ENCODE peak calls at places on chromosomes 12 and 14, in five cellular contexts. R, V, D, F and S are unnamed samples.

GRCh38 chr12:5276327-5276880 is 155.5 kb upstream of the NTF3 start:
- DNase-seq in R (no peak), V (no peak), D (no peak), F (no peak), S (no peak)

GRCh38 chr12:3204716-3205617 is 127.8 kb downstream of the TSPAN9 start:
- DNase-seq in R (no peak), V (no peak), D (no peak), F (no peak), S (no peak)

GRCh38 chr14:76056128-76056527 is 70.6 kb downstream of the IFT43 start:
- DNase-seq in R (peak), V (peak), D (peak), F (no peak), S (no peak)

GRCh38 chr12:29929295-29929694 is 145.6 kb upstream of the TMTC1 start:
- DNase-seq in R (no peak), V (no peak), D (no peak), F (no peak), S (no peak)

GRCh38 chr14:95432152-95433093 is 84.0 kb downstream of the SYNE3 start:
- DNase-seq in R (peak), V (peak), D (peak), F (no peak), S (peak)

GRCh38 chr12:58950739-58951100 is 30.4 kb upstream of the LRIG3 start:
- DNase-seq in R (no peak), V (no peak), D (no peak), F (no peak), S (no peak)

GRCh38 chr12:49369723-49370145 is 2.5 kb downstream of the SPATS2 start:
- DNase-seq in R (peak), V (peak), D (peak), F (peak), S (peak)

GRCh38 chr14:41922014-41922413 is 315.3 kb downstream of the LRFN5 start:
- DNase-seq in R (no peak), V (no peak), D (no peak), F (no peak), S (no peak)

GRCh38 chr12:56897844-56898341 is 36.3 kb downstream of the SDR9C7 start:
- DNase-seq in R (peak), V (no peak), D (no peak), F (no peak), S (no peak)

GRCh38 chr12:128818065-128819022 is 5.4 kb downstream of the SLC15A4 start:
- DNase-seq in R (no peak), V (no peak), D (no peak), F (no peak), S (no peak)

GRCh38 chr14:63727231-63727735 is 582 bp downstream of the SGPP1 start:
- DNase-seq in R (peak), V (peak), D (peak), F (no peak), S (no peak)

GRCh38 chr12:129971721-129972120 is 67.9 kb upstream of the TMEM132D start:
- DNase-seq in R (no peak), V (no peak), D (no peak), F (no peak), S (no peak)

GRCh38 chr14:104524726-104525125 is 54.8 kb upstream of the C14orf180 start:
- DNase-seq in R (no peak), V (no peak), D (no peak), F (no peak), S (no peak)

GRCh38 chr12:52004042-52004648 is 2.6 kb upstream of the TAMALIN start:
- DNase-seq in R (peak), V (peak), D (peak), F (no peak), S (peak)

GRCh38 chr12:50676761-50677160 is 87.1 kb upstream of the ATF1 start:
- DNase-seq in R (no peak), V (no peak), D (no peak), F (no peak), S (no peak)

GRCh38 chr12:20601668-20602280 is 93.4 kb upstream of the SLCO1C1 start:
- DNase-seq in R (no peak), V (peak), D (peak), F (no peak), S (peak)

GRCh38 chr12:6745751-6746525 is 7.0 kb downstream of the MLF2 start:
- DNase-seq in R (no peak), V (no peak), D (no peak), F (no peak), S (no peak)

GRCh38 chr12:12381982-12382381 is 25.1 kb downstream of the BORCS5 start:
- DNase-seq in R (no peak), V (no peak), D (peak), F (no peak), S (no peak)

GRCh38 chr14:51228890-51229289 is 11.2 kb upstream of the TMX1 start:
- DNase-seq in R (no peak), V (no peak), D (no peak), F (no peak), S (no peak)

GRCh38 chr12:53941750-53942149 is 3.1 kb downstream of the HOXC13 start:
- DNase-seq in R (no peak), V (no peak), D (no peak), F (no peak), S (no peak)

GRCh38 chr12:127509066-127509778 is 757.7 kb upstream of the TMEM132C start:
- DNase-seq in R (no peak), V (no peak), D (no peak), F (no peak), S (no peak)

GRCh38 chr12:49687941-49688340 is 19.3 kb downstream of the FMNL3 start:
- DNase-seq in R (no peak), V (no peak), D (peak), F (no peak), S (no peak)

GRCh38 chr14:53278602-53279506 is 125.7 kb upstream of the DDHD1 start:
- DNase-seq in R (no peak), V (no peak), D (peak), F (no peak), S (peak)

GRCh38 chr14:78005325-78005724 is 164.8 kb upstream of the NRXN3 start:
- DNase-seq in R (peak), V (peak), D (no peak), F (peak), S (no peak)

GRCh38 chr12:131471271-131471905 is 239.5 kb upstream of the SFSWAP start:
- DNase-seq in R (no peak), V (no peak), D (no peak), F (no peak), S (no peak)

GRCh38 chr12:958449-959123 is 9.1 kb upstream of the RAD52 start:
- DNase-seq in R (no peak), V (no peak), D (no peak), F (peak), S (no peak)

GRCh38 chr14:74203546-74203945 is 35.7 kb upstream of the VSX2 start:
- DNase-seq in R (no peak), V (no peak), D (no peak), F (no peak), S (no peak)

GRCh38 chr14:50001999-50002925 is 109.4 kb downstream of the ARF6 start:
- DNase-seq in R (no peak), V (no peak), D (peak), F (peak), S (no peak)

GRCh38 chr12:64670039-64670438 is 59.7 kb downstream of the RASSF3 start:
- DNase-seq in R (no peak), V (no peak), D (no peak), F (no peak), S (no peak)
- TF ChIP-seq JUNB in R (no peak), V (no peak), D (no peak), F (no peak), S (no peak)

DNA sequence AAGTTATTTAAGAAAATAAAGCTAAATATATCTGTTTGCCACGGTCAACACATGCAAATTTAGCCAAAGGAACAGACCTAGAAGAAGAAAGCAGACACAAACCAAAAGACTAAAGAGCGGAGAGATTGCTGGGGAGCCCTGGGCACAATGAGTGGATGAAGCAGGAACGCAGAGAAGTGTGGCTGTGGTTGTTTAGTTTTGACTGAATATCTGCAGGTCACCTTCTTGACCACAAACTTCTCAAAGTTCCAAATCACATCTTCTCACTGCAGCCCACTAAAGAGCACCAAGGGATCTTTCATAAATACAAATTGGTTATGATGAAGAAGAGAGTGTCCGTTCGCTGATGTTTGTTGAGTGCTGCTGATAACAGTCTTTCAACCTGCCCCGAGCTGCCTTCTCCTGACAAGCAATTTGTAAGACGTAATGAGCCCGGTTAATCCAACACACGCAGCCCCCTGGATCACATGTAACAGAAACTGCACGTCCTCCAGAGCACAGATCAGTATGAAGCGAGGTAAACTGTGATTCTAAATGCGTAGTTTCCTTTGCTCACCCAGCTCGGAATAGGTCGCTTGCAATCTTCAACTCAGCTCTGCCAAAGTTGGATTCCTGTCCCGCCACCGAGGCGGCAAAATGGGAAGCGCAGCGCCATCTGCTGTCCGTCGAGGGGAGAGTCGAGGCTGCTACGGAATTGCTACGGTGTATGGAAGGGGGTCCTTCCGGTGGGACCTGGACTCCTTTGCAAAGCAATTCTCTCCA is 120.8 kb downstream of the GXYLT1 start:
- DNase-seq in R (peak), V (peak), D (peak), F (peak), S (peak)
- TF ChIP-seq CTCF in R (peak), V (peak), D (peak), F (peak), S (peak)

GRCh38 chr12:42918387-42918786 is 328.8 kb upstream of the PRICKLE1 start:
- DNase-seq in R (no peak), V (no peak), D (no peak), F (no peak), S (no peak)
- TF ChIP-seq JUNB in R (no peak), V (no peak), D (no peak), F (no peak), S (no peak)

DNA sequence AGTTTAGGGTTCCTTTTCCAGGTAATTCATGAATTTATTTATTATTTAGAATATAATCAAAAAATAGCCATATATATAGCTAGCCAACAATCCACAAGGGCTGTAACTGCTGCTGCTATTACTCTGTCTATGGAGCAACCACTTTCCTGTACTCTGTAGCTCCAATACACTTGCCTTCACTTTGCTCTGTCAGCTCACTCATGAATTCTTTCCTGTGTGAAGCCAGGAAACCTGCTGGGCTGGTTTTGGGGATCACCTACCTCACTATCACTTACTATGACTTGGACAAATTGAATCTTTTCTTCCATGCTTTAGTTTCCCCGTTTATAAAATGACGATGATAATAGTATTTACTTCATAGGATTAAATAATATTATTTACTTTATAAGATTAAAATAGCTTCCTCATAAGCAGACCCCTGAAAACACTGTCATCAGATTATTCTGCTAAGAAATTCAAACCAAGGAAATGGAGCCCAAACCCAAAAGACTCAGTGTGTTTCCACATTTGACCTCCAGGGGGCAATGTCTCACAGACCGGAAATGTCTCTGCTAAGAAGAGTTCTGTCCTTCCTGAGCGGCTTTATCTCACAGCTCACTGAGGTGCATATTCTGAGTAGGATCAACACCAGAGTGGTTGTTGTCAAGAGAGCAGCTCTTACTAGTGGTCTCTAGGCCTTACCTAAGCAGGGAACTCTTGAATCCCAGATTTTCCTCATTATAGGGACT is 457.1 kb downstream of the DAD1 start:
- DNase-seq in R (peak), V (no peak), D (peak), F (no peak), S (peak)
- TF ChIP-seq CTCF in R (peak), V (no peak), D (peak), F (peak), S (peak)

DNA sequence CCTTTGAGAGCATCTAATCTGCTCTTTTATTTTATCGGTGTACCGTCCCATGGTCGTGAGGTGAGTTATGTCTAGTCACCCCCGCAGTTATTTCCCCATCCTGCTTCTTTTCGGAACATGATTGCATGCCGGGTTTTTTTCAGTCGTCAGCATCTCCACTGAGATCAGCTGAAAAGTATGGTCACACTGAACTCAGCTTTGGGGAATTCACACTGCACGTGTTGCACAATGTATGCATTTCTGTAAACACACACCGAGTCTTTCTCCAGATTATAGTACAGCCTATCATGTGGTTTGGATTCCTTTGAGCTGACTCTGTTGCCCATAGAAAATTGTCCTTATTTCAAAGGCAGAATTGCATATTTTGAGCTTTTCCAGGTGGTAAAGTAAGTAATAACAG is 24.6 kb downstream of the PLXNC1 start:
- DNase-seq in R (no peak), V (no peak), D (no peak), F (no peak), S (peak)
- TF ChIP-seq JUNB in R (no peak), V (no peak), D (no peak), F (no peak), S (no peak)

DNA sequence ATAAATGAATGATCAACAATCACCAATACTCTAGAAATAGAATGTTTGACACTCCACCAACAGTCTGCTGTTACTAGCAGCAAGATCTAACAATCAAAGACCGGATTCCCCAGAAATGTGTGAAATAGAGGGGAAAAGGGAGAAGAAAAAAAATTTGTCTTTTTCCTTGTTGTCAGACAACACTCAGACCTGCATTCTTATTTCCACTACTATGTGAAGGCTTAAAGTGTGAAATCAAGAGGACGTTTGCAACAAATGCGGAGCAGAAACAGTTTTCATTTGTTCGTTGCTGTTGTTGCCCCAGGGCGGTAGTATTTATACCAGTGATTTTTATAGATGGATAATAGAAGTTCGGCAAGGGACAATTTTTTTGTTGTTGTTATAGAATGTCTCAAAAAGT is 9.2 kb downstream of the NKX2-1 start:
- DNase-seq in R (no peak), V (no peak), D (no peak), F (no peak), S (no peak)
- TF ChIP-seq CTCF in R (no peak), V (no peak), D (no peak), F (no peak), S (no peak)

DNA sequence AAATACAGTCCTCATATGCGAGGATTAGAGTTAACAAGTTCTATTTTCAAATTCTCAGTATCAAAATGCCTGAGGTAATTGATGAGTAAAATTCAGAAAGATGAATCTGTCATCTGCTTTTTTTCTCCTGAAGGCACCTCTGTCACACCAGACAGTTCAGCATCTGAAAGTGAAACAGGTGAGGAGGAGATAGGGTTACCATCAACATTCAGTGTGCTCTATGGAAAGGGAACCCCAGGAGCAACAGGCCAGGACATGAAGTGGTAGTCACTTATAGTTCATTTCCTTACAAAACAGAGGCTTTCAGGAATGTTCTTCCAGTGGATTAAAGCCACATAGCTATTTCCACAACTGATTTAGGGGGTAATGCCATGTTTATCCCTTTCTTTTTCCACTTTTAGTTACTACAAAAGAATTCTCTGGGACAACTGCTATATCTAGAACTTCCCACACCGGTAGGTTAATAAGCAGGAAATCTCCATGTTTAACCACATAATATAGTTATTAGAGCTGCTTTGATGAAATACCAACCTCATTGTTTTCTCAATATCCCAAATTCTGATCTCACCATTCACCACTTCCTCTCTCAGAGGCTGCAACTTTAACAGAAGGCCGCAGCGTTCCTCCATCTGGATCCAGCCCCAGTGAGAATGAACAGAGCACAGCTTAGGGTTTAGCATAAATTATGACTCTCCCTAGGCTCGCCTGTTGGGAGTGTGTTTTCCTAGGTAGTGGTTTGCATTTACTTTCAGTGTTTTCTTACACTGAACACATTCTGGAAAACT is 177.0 kb upstream of the CNTN1 start:
- DNase-seq in R (no peak), V (no peak), D (no peak), F (no peak), S (no peak)
- TF ChIP-seq JUNB in R (no peak), V (no peak), D (no peak), F (peak), S (no peak)

GRCh38 chr12:107011519-107011918 is 24.6 kb upstream of the MTERF2 start:
- DNase-seq in R (no peak), V (no peak), D (no peak), F (no peak), S (no peak)

GRCh38 chr12:107012736-107013425 is 25.9 kb upstream of the MTERF2 start:
- DNase-seq in R (no peak), V (no peak), D (no peak), F (no peak), S (no peak)

GRCh38 chr12:107017042-107017441 is 30.1 kb upstream of the MTERF2 start:
- DNase-seq in R (no peak), V (no peak), D (no peak), F (no peak), S (no peak)

GRCh38 chr12:107019546-107019945 is 32.6 kb upstream of the MTERF2 start:
- DNase-seq in R (no peak), V (no peak), D (no peak), F (no peak), S (no peak)

DNA sequence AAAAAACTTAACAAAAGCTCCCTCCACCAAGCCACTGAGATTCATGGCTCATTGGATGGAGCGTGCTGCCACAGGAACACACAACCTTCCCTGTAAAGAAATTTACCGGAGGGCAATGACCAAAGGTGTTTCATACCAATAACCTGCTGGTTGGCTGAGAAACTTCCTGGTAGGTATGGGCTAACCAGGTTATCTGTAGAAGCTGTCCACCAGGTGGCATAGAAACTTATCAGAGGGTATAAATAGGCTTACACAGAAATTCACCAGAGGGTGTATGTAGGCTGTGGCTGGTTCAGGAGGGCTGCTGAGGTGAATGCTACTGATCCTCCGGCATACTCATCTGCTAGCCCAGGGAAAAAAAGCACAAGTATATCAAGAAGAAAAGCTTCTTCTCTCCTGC is 27.1 kb upstream of the MTERF2 start:
- DNase-seq in R (no peak), V (peak), D (peak), F (no peak), S (peak)
- TF ChIP-seq CTCF in R (peak), V (peak), D (peak), F (no peak), S (peak)

GRCh38 chr14:22026527-22026926 is 352.9 kb upstream of the OR4E1 start:
- DNase-seq in R (no peak), V (no peak), D (no peak), F (no peak), S (no peak)

GRCh38 chr14:22024117-22024516 is 350.5 kb upstream of the OR4E1 start:
- DNase-seq in R (no peak), V (no peak), D (no peak), F (no peak), S (no peak)

DNA sequence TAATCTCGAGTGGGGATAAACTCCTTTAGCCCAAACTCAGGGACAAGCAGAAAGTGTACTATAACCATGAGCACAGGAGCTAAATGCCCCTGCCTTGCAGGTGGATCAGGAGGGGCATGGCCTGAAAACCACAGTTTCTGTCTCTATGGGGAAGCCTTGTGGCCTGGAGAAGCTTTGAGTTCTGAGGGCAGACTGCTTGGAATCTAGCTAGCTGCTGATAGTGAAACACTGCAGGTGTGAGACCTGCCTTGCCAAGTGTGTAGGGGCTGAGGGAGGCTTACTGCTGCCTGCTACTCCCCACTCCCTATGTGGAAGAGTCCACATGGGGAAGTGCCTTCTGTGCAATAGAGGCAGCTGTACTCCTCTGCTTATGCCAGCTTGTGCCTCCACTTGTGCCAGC is 352.3 kb upstream of the OR4E1 start:
- DNase-seq in R (no peak), V (no peak), D (no peak), F (no peak), S (no peak)
- TF ChIP-seq JUNB in R (no peak), V (no peak), D (no peak), F (no peak), S (no peak)